ENCODE peak calls at places on chromosomes 1 and 21, in four cellular contexts. Y is endothelial cell, A is neural crest cell, W is PC-3. J is an unnamed sample.

GRCh38 chr1:151326619-151327222 is 495 bp downstream of the PI4KB start:
- DNase-seq in Y (peak; percentile 21), A (no peak), W (peak; percentile 33), J (no peak)

GRCh38 chr21:33767236-33767635 is 124.9 kb downstream of the ITSN1 start:
- DNase-seq in W (no peak), A (no peak), Y (no peak), J (no peak)

GRCh38 chr1:218851601-218852000 is 322.1 kb upstream of the LYPLAL1 start:
- DNase-seq in A (no peak), Y (no peak), W (no peak), J (no peak)

GRCh38 chr1:22710688-22711024 is at the start of gene EPHB2:
- DNase-seq in A (peak; percentile 58), W (peak; percentile 43), Y (no peak), J (no peak)

GRCh38 chr1:180254496-180254819 is 24.4 kb downstream of the LHX4 start:
- DNase-seq in A (no peak), W (no peak), Y (no peak), J (no peak)

GRCh38 chr1:240093120-240093961 is 1.7 kb downstream of the FMN2 start:
- DNase-seq in Y (peak; percentile 29), A (peak; percentile 23), W (no peak), J (no peak)

GRCh38 chr1:98661544-98662353 is at the start of gene SNX7:
- DNase-seq in A (peak; percentile 80), W (peak; percentile 77), Y (peak; percentile 90), J (peak; percentile 40)

GRCh38 chr1:33256335-33256700 is at the start of gene ZNF362:
- DNase-seq in Y (peak; percentile 79), A (peak; percentile 54), W (peak; percentile 59), J (no peak)

GRCh38 chr1:44650159-44650831 is 24.0 kb downstream of the TMEM53 start:
- DNase-seq in Y (no peak), W (no peak), A (no peak), J (no peak)

GRCh38 chr1:240282061-240282830 is 190.6 kb downstream of the FMN2 start:
- DNase-seq in W (peak; percentile 44), Y (no peak), A (no peak), J (no peak)

GRCh38 chr1:203130358-203130992 is 2.9 kb downstream of the ADORA1 start:
- DNase-seq in A (no peak), Y (no peak), W (no peak), J (no peak)

GRCh38 chr1:227317541-227318002 is 720 bp downstream of the CDC42BPA start:
- DNase-seq in W (peak; percentile 80), Y (peak; percentile 63), A (peak; percentile 64), J (no peak)

GRCh38 chr21:42392731-42393442 is 3.0 kb downstream of the TMPRSS3 start:
- DNase-seq in A (no peak), W (peak; percentile 47), Y (no peak), J (no peak)

GRCh38 chr1:225437710-225438437 is 10.0 kb upstream of the LBR start:
- DNase-seq in Y (peak; percentile 44), W (peak; percentile 61), A (no peak), J (no peak)

GRCh38 chr1:222987616-222988015 is 155.4 kb downstream of the TLR5 start:
- DNase-seq in W (no peak), Y (no peak), A (no peak), J (no peak)

GRCh38 chr1:86779308-86780191 is 75.2 kb downstream of the SH3GLB1 start:
- DNase-seq in A (no peak), Y (no peak), W (peak; percentile 68), J (no peak)

GRCh38 chr1:24858277-24858676 is 71.8 kb downstream of the RUNX3 start:
- DNase-seq in W (no peak), Y (no peak), A (no peak), J (no peak)

GRCh38 chr1:46203738-46204405 is 738 bp downstream of the LURAP1 start:
- DNase-seq in W (no peak), A (no peak), Y (no peak), J (no peak)

GRCh38 chr1:195608883-195609282 is 999.4 kb downstream of the KCNT2 start:
- DNase-seq in A (no peak), Y (no peak), W (peak; percentile 22), J (no peak)
- TF ChIP-seq CTCF in A (peak; percentile 35), Y (no peak), W (peak; percentile 56), J (no peak)

DNA sequence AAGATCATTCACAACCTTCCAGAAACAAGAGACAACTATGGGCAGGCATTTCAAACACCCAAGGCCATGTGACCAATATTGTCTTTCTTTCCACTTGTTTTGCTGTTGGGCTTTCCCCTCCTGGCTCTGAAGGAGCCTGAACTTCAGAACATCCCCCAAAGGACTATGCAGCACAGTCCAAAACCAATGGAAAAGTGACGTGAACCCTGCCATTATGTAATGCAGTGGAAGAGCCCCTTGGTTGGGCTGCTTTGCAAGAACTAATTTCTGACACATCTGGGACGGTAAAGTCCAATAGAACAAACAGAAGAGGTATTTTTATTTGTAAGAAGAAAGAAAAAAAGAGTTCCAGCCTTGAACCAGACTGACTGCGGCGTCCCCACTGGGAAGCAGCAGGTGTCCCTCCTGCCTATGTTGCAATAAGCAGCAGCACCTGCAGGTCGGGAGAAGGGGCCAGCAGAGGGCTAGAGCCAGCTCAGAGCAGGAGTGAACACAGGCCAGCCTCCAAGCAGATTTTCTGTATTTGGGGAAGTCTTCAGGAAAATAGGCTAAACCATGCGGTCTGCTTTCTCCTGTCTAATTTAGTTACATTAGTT is 116.7 kb downstream of the CDC7 start:
- DNase-seq in A (no peak), W (peak; percentile 28), Y (no peak), J (no peak)
- TF ChIP-seq CTCF in A (peak; percentile 46), W (peak; percentile 35), Y (no peak), J (no peak)

DNA sequence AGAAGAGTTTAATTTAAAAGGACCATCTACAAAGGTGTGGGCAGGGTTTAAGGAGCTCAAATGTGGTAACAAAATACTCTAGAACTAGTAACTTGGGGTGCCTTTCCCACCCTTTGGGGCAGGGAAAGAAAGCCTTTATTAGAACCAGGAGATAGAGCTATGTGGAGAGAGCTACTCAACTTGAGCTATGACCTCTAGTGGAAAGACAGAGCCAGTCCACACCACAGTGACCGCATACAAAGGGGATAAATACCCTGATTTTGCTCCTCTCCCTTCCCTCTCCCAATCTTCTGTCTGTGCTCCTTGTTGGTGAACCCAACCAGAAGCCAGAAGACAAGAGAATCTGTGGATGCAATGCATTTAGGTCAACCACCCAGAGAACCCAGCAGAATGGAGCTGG is 54.4 kb upstream of the JAK1 start:
- DNase-seq in A (no peak), W (peak; percentile 23), Y (no peak), J (no peak)
- TF ChIP-seq CTCF in A (peak; percentile 32), W (peak; percentile 61), Y (no peak), J (no peak)

GRCh38 chr1:160800645-160801408 is 4.9 kb downstream of the LY9 start:
- DNase-seq in W (no peak), Y (no peak), A (no peak), J (no peak)
- TF ChIP-seq CTCF in W (no peak), Y (no peak), A (no peak), J (no peak)

GRCh38 chr1:206882555-206882954 is 14.7 kb upstream of the IL24 start:
- DNase-seq in Y (no peak), W (no peak), A (no peak), J (no peak)
- TF ChIP-seq CTCF in Y (peak; percentile 52), W (peak; percentile 39), A (peak; percentile 42), J (no peak)

DNA sequence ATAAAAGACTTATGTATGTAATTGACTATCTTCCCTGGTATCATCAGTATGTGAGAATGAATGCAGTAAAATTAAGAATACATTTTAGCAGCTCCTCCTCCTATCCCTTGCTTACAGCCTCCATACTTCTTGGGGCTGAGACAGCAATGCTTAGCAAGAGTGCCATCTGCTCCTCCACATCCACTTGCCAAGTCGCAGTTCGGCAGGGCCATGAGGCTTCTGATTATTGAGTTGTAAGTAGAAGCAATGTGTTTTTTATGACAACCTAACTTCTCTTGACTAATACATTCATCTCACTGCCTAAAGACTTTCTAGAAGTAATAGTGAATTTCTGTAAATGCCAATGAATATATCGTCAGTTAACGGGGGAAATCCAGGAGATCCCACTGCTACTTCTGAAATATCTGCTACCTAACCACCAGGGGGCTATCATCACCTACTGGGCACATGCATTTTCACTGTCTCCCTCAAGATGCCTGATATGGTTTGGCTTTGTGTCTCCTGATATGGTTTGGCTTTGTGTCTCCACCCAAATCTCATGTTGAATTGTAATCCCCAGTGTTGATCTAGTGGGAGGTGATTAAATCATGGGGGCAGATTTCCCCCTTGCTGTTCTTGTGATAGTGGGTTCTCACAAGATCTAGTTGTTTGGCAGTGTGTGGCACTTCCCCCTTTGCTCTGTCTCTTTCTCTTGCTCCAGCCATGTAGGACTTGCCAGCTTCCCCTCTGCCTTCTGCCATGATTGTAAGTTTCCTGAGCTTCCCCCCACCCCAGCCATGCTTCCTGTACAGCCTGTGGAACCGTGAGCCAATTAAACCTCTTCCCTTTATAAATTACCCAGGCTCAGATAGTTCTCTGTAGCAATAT is 59.6 kb downstream of the EXTL2 start:
- DNase-seq in Y (no peak), W (peak; percentile 33), A (no peak), J (no peak)
- TF ChIP-seq CTCF in Y (peak; percentile 64), W (peak; percentile 71), A (peak; percentile 55), J (no peak)

DNA sequence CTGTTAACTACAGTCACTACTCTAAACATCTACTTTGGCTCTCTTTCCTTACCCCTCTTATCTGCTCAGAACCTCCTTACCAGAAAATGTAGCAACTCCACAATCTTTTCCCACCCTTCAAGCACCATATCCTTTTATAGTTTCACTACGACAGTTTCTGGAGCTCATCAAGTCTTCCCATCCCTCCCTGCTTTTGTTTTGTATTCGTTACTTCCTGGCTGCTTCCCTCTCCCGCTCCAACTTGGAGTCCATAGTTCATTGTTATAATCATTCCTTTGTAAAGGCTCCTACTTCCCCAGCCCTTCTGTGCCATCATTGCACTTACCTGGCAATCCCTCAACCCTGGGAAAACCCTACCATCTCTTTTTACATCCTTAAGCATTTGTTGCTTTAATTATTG is 18.0 kb downstream of the MPZL1 start:
- DNase-seq in Y (no peak), W (no peak), A (no peak), J (no peak)
- TF ChIP-seq CTCF in Y (no peak), W (no peak), A (no peak), J (no peak)